ENCODE peak calls at places on chromosomes 2 and 18, in ten cellular contexts. One of them, this sample, is unnamed.

GRCh38 chr2:3649581-3649980 is 8.4 kb upstream of the ALLC start:
- DNase-seq in HTR-8/SVneo: no peak
- DNase-seq in coronary artery: no peak
- DNase-seq in HT1080: no peak
- DNase-seq in ACHN: no peak
- DNase-seq in T follicular helper cell: no peak
- DNase-seq in stimulated activated CD4-positive, alpha-beta T cell treated with anti-CD3 and anti-CD28 coated beads, Interleukin-1b, Interleukin-23, amount 100 ng/mL, for 24 hours: no peak
- DNase-seq in activated CD8-positive, alpha-beta memory T cell treated with anti-CD3 and anti-CD28 coated beads, Interleukin-2, amount 10 ng/mL, durations not matched to agents 7 days and 5 days: no peak
- DNase-seq in cardiac fibroblast: no peak
- DNase-seq in activated naive CD4-positive, alpha-beta T cell: no peak
- DNase-seq in this sample: no peak

GRCh38 chr2:62586981-62587380 is 81.0 kb upstream of the TMEM17 start:
- DNase-seq in HTR-8/SVneo: no peak
- DNase-seq in coronary artery: no peak
- DNase-seq in HT1080: peak; percentile 79
- DNase-seq in ACHN: no peak
- DNase-seq in T follicular helper cell: no peak
- DNase-seq in stimulated activated CD4-positive, alpha-beta T cell treated with anti-CD3 and anti-CD28 coated beads, Interleukin-1b, Interleukin-23, amount 100 ng/mL, for 24 hours: no peak
- DNase-seq in activated CD8-positive, alpha-beta memory T cell treated with anti-CD3 and anti-CD28 coated beads, Interleukin-2, amount 10 ng/mL, durations not matched to agents 7 days and 5 days: no peak
- DNase-seq in cardiac fibroblast: peak; percentile 18
- DNase-seq in activated naive CD4-positive, alpha-beta T cell: no peak
- DNase-seq in this sample: no peak

GRCh38 chr2:51953931-51954330 is 922.0 kb upstream of the NRXN1 start:
- DNase-seq in HTR-8/SVneo: peak; percentile 14
- DNase-seq in coronary artery: no peak
- DNase-seq in HT1080: no peak
- DNase-seq in ACHN: no peak
- DNase-seq in T follicular helper cell: no peak
- DNase-seq in stimulated activated CD4-positive, alpha-beta T cell treated with anti-CD3 and anti-CD28 coated beads, Interleukin-1b, Interleukin-23, amount 100 ng/mL, for 24 hours: no peak
- DNase-seq in activated CD8-positive, alpha-beta memory T cell treated with anti-CD3 and anti-CD28 coated beads, Interleukin-2, amount 10 ng/mL, durations not matched to agents 7 days and 5 days: no peak
- DNase-seq in cardiac fibroblast: peak; percentile 58
- DNase-seq in activated naive CD4-positive, alpha-beta T cell: no peak
- DNase-seq in this sample: no peak

GRCh38 chr18:79507076-79507545 is 111.4 kb downstream of the NFATC1 start:
- DNase-seq in HTR-8/SVneo: no peak
- DNase-seq in coronary artery: peak; percentile 88
- DNase-seq in HT1080: no peak
- DNase-seq in ACHN: no peak
- DNase-seq in T follicular helper cell: no peak
- DNase-seq in stimulated activated CD4-positive, alpha-beta T cell treated with anti-CD3 and anti-CD28 coated beads, Interleukin-1b, Interleukin-23, amount 100 ng/mL, for 24 hours: no peak
- DNase-seq in activated CD8-positive, alpha-beta memory T cell treated with anti-CD3 and anti-CD28 coated beads, Interleukin-2, amount 10 ng/mL, durations not matched to agents 7 days and 5 days: no peak
- DNase-seq in cardiac fibroblast: peak; percentile 59
- DNase-seq in activated naive CD4-positive, alpha-beta T cell: no peak
- DNase-seq in this sample: peak; percentile 69

GRCh38 chr2:205763708-205764501 is 81.6 kb downstream of the NRP2 start:
- DNase-seq in HTR-8/SVneo: peak; percentile 9
- DNase-seq in coronary artery: peak; percentile 85
- DNase-seq in HT1080: peak; percentile 39
- DNase-seq in ACHN: peak; percentile 84
- DNase-seq in T follicular helper cell: no peak
- DNase-seq in stimulated activated CD4-positive, alpha-beta T cell treated with anti-CD3 and anti-CD28 coated beads, Interleukin-1b, Interleukin-23, amount 100 ng/mL, for 24 hours: peak; percentile 4
- DNase-seq in activated CD8-positive, alpha-beta memory T cell treated with anti-CD3 and anti-CD28 coated beads, Interleukin-2, amount 10 ng/mL, durations not matched to agents 7 days and 5 days: no peak
- DNase-seq in cardiac fibroblast: peak; percentile 97
- DNase-seq in activated naive CD4-positive, alpha-beta T cell: no peak
- DNase-seq in this sample: peak; percentile 50

GRCh38 chr2:120203341-120204021 is 19.7 kb downstream of the TMEM185B start:
- DNase-seq in HTR-8/SVneo: no peak
- DNase-seq in coronary artery: no peak
- DNase-seq in HT1080: no peak
- DNase-seq in ACHN: no peak
- DNase-seq in T follicular helper cell: no peak
- DNase-seq in stimulated activated CD4-positive, alpha-beta T cell treated with anti-CD3 and anti-CD28 coated beads, Interleukin-1b, Interleukin-23, amount 100 ng/mL, for 24 hours: no peak
- DNase-seq in activated CD8-positive, alpha-beta memory T cell treated with anti-CD3 and anti-CD28 coated beads, Interleukin-2, amount 10 ng/mL, durations not matched to agents 7 days and 5 days: no peak
- DNase-seq in cardiac fibroblast: peak; percentile 11
- DNase-seq in activated naive CD4-positive, alpha-beta T cell: no peak
- DNase-seq in this sample: peak; percentile 26

GRCh38 chr18:70413455-70413854 is 124.6 kb downstream of the SOCS6 start:
- DNase-seq in HTR-8/SVneo: no peak
- DNase-seq in coronary artery: no peak
- DNase-seq in HT1080: no peak
- DNase-seq in ACHN: no peak
- DNase-seq in T follicular helper cell: no peak
- DNase-seq in stimulated activated CD4-positive, alpha-beta T cell treated with anti-CD3 and anti-CD28 coated beads, Interleukin-1b, Interleukin-23, amount 100 ng/mL, for 24 hours: no peak
- DNase-seq in activated CD8-positive, alpha-beta memory T cell treated with anti-CD3 and anti-CD28 coated beads, Interleukin-2, amount 10 ng/mL, durations not matched to agents 7 days and 5 days: no peak
- DNase-seq in cardiac fibroblast: no peak
- DNase-seq in activated naive CD4-positive, alpha-beta T cell: no peak
- DNase-seq in this sample: no peak

GRCh38 chr2:127388423-127389164 is 819 bp upstream of the MAP3K2 start:
- DNase-seq in HTR-8/SVneo: no peak
- DNase-seq in coronary artery: no peak
- DNase-seq in HT1080: no peak
- DNase-seq in ACHN: no peak
- DNase-seq in T follicular helper cell: no peak
- DNase-seq in stimulated activated CD4-positive, alpha-beta T cell treated with anti-CD3 and anti-CD28 coated beads, Interleukin-1b, Interleukin-23, amount 100 ng/mL, for 24 hours: no peak
- DNase-seq in activated CD8-positive, alpha-beta memory T cell treated with anti-CD3 and anti-CD28 coated beads, Interleukin-2, amount 10 ng/mL, durations not matched to agents 7 days and 5 days: no peak
- DNase-seq in cardiac fibroblast: no peak
- DNase-seq in activated naive CD4-positive, alpha-beta T cell: no peak
- DNase-seq in this sample: no peak

GRCh38 chr2:10038123-10038522 is 5.2 kb upstream of the KLF11 start:
- DNase-seq in HTR-8/SVneo: no peak
- DNase-seq in coronary artery: no peak
- DNase-seq in HT1080: no peak
- DNase-seq in ACHN: no peak
- DNase-seq in T follicular helper cell: no peak
- DNase-seq in stimulated activated CD4-positive, alpha-beta T cell treated with anti-CD3 and anti-CD28 coated beads, Interleukin-1b, Interleukin-23, amount 100 ng/mL, for 24 hours: no peak
- DNase-seq in activated CD8-positive, alpha-beta memory T cell treated with anti-CD3 and anti-CD28 coated beads, Interleukin-2, amount 10 ng/mL, durations not matched to agents 7 days and 5 days: no peak
- DNase-seq in cardiac fibroblast: no peak
- DNase-seq in activated naive CD4-positive, alpha-beta T cell: no peak
- DNase-seq in this sample: no peak

This sample was measured in stomach.